ENCODE peak calls at places on chromosomes 4 and X, in five cellular contexts. Q is CD8-positive, alpha-beta T cell; T is T1000; V is right atrium auricular region; M is GM06990. P is an unnamed sample.

GRCh38 chr4:75598390-75598789 is 31.9 kb downstream of the CDKL2 start:
- DNase-seq in V (no peak), T (no peak), M (no peak), Q (no peak), P (no peak)

GRCh38 chrX:119486745-119487144 is 18.5 kb downstream of the SLC25A5 start:
- DNase-seq in Q (no peak), M (no peak), V (no peak), T (no peak), P (no peak)

GRCh38 chrX:39677585-39677984 is 420.2 kb downstream of the BCOR start:
- DNase-seq in V (no peak), T (no peak), Q (no peak), M (no peak), P (no peak)

GRCh38 chr4:186651624-186652023 is 72.0 kb downstream of the FAT1 start:
- DNase-seq in M (no peak), T (no peak), Q (no peak), V (peak), P (no peak)

GRCh38 chrX:15686818-15687685 is 22.4 kb upstream of the CLTRN start:
- DNase-seq in Q (peak), T (peak), V (no peak), M (no peak), P (no peak)

GRCh38 chr4:6548201-6548881 is 26.6 kb upstream of the MAN2B2 start:
- DNase-seq in T (no peak), Q (no peak), V (no peak), M (no peak), P (no peak)

GRCh38 chr4:166839615-166840251 is 394.6 kb downstream of the SPOCK3 start:
- DNase-seq in Q (no peak), V (no peak), M (peak), T (no peak), P (no peak)

GRCh38 chr4:35228318-35228717 is 1016.0 kb downstream of the ARAP2 start:
- DNase-seq in T (no peak), Q (no peak), V (no peak), M (no peak), P (no peak)

GRCh38 chrX:8815460-8816065 is 14.4 kb upstream of the FAM9A start:
- DNase-seq in M (no peak), T (no peak), V (no peak), Q (no peak), P (peak)

GRCh38 chr4:176360446-176360845 is 40.7 kb downstream of the SPCS3 start:
- DNase-seq in M (no peak), Q (no peak), T (no peak), V (no peak), P (no peak)

GRCh38 chrX:69150294-69150960 is 14.8 kb downstream of the PJA1 start:
- DNase-seq in V (no peak), Q (no peak), T (no peak), M (no peak), P (no peak)

GRCh38 chr4:87543835-87544461 is 14.8 kb upstream of the SPARCL1 start:
- DNase-seq in V (no peak), T (no peak), M (no peak), Q (no peak), P (no peak)

GRCh38 chr4:118259103-118259502 is 93.7 kb downstream of the PRSS12 start:
- DNase-seq in Q (no peak), V (no peak), T (no peak), M (no peak), P (no peak)

GRCh38 chr4:12110607-12111006 is 681.9 kb upstream of the HS3ST1 start:
- DNase-seq in M (no peak), T (no peak), V (no peak), Q (no peak), P (no peak)

GRCh38 chr4:6916587-6917444 is 7.2 kb downstream of the TBC1D14 start:
- DNase-seq in V (no peak), T (no peak), M (no peak), Q (peak), P (no peak)

GRCh38 chr4:48268956-48269860 is at the start of gene TEC:
- DNase-seq in V (peak), T (peak), M (no peak), Q (peak), P (peak)

GRCh38 chr4:26780524-26780923 is 80.1 kb upstream of the STIM2 start:
- DNase-seq in Q (no peak), M (peak), T (peak), V (no peak), P (no peak)

GRCh38 chr4:173325007-173325736 is 9.0 kb downstream of the HMGB2 start:
- DNase-seq in M (no peak), V (no peak), Q (no peak), T (no peak), P (no peak)

GRCh38 chr4:150789864-150790263 is 207.9 kb downstream of the MAB21L2 start:
- DNase-seq in M (no peak), V (no peak), T (no peak), Q (no peak), P (no peak)

GRCh38 chr4:6123976-6124375 is 76.4 kb downstream of the JAKMIP1 start:
- DNase-seq in V (no peak), Q (no peak), T (no peak), M (no peak), P (no peak)

GRCh38 chr4:176209535-176209934 is 14.2 kb upstream of the SPATA4 start:
- DNase-seq in V (no peak), T (no peak), Q (no peak), M (no peak), P (no peak)

GRCh38 chrX:3312109-3312508 is 34.3 kb downstream of the MXRA5 start:
- DNase-seq in T (no peak), V (no peak), Q (no peak), M (no peak), P (no peak)

GRCh38 chr4:37892641-37893040 is 1.8 kb downstream of the TBC1D1 start:
- DNase-seq in M (peak), T (no peak), V (no peak), Q (no peak), P (no peak)

GRCh38 chrX:7706032-7706431 is 136.9 kb upstream of the VCX start:
- DNase-seq in Q (no peak), M (no peak), T (no peak), V (no peak), P (no peak)

GRCh38 chr4:153222790-153223417 is 18.7 kb downstream of the TRIM2 start:
- DNase-seq in M (peak), T (peak), V (no peak), Q (no peak), P (no peak)

GRCh38 chr4:32196950-32197688 is 1477.0 kb downstream of the PCDH7 start:
- DNase-seq in Q (no peak), M (no peak), V (no peak), T (no peak), P (no peak)

GRCh38 chrX:34521563-34521962 is 135.5 kb downstream of the TMEM47 start:
- DNase-seq in M (no peak), Q (no peak), V (no peak), T (no peak), P (no peak)

GRCh38 chr4:87316961-87317360 is 5.7 kb downstream of the HSD17B13 start:
- DNase-seq in Q (no peak), V (no peak), M (no peak), T (no peak), P (no peak)

GRCh38 chrX:18010251-18010650 is 149.2 kb upstream of the RAI2 start:
- DNase-seq in Q (no peak), T (no peak), M (no peak), V (no peak), P (no peak)

GRCh38 chrX:103586314-103586646 is 965 bp downstream of the TCEAL4 start:
- DNase-seq in Q (no peak), T (no peak), V (no peak), M (peak), P (no peak)

P was measured in CMK.